ENCODE peak calls at places on chromosomes 7 and 10, in four cellular contexts. One of them, this sample, is unnamed.

GRCh38 chr7:24905996-24906770 is 73.8 kb downstream of the OSBPL3 start:
- DNase-seq in neural crest cell: no peak
- DNase-seq in B cell: no peak
- DNase-seq in fibroblast of mammary gland: no peak
- DNase-seq in this sample: peak; percentile 46

GRCh38 chr7:51369746-51370145 is 53.1 kb upstream of the COBL start:
- DNase-seq in neural crest cell: peak; percentile 4
- DNase-seq in B cell: no peak
- DNase-seq in fibroblast of mammary gland: no peak
- DNase-seq in this sample: no peak

GRCh38 chr7:81704595-81704994 is 65.3 kb downstream of the HGF start:
- DNase-seq in neural crest cell: no peak
- DNase-seq in B cell: no peak
- DNase-seq in fibroblast of mammary gland: no peak
- DNase-seq in this sample: no peak

GRCh38 chr10:73644767-73645166 is 3.5 kb upstream of the MYOZ1 start:
- DNase-seq in neural crest cell: no peak
- DNase-seq in B cell: no peak
- DNase-seq in fibroblast of mammary gland: no peak
- DNase-seq in this sample: no peak

GRCh38 chr7:89223906-89224395 is 428.4 kb upstream of the TEX47 start:
- DNase-seq in neural crest cell: no peak
- DNase-seq in B cell: no peak
- DNase-seq in fibroblast of mammary gland: peak; percentile 43
- DNase-seq in this sample: no peak

GRCh38 chr7:50473531-50473930 is 23.4 kb upstream of the FIGNL1 start:
- DNase-seq in neural crest cell: no peak
- DNase-seq in B cell: no peak
- DNase-seq in fibroblast of mammary gland: no peak
- DNase-seq in this sample: no peak

GRCh38 chr10:25877296-25877695 is 56.7 kb upstream of the MYO3A start:
- DNase-seq in neural crest cell: no peak
- DNase-seq in B cell: no peak
- DNase-seq in fibroblast of mammary gland: no peak
- DNase-seq in this sample: no peak

GRCh38 chr10:61786728-61787127 is 114.8 kb upstream of the ARID5B start:
- DNase-seq in neural crest cell: no peak
- DNase-seq in B cell: no peak
- DNase-seq in fibroblast of mammary gland: peak; percentile 85
- DNase-seq in this sample: peak; percentile 53

GRCh38 chr10:73113543-73113942 is 3.3 kb downstream of the NUDT13 start:
- DNase-seq in neural crest cell: no peak
- DNase-seq in B cell: no peak
- DNase-seq in fibroblast of mammary gland: peak; percentile 68
- DNase-seq in this sample: no peak

GRCh38 chr7:129610709-129611245 is 743 bp upstream of the NRF1 start:
- DNase-seq in neural crest cell: no peak
- DNase-seq in B cell: no peak
- DNase-seq in fibroblast of mammary gland: no peak
- DNase-seq in this sample: peak; percentile 11

GRCh38 chr10:71921319-71922027 is 42.7 kb upstream of the CHST3 start:
- DNase-seq in neural crest cell: no peak
- DNase-seq in B cell: no peak
- DNase-seq in fibroblast of mammary gland: peak; percentile 44
- DNase-seq in this sample: no peak

GRCh38 chr7:111357691-111358090 is 204.6 kb downstream of the IMMP2L start:
- DNase-seq in neural crest cell: no peak
- DNase-seq in B cell: no peak
- DNase-seq in fibroblast of mammary gland: peak; percentile 13
- DNase-seq in this sample: no peak

GRCh38 chr10:110782616-110783015 is 89.1 kb upstream of the PDCD4 start:
- DNase-seq in neural crest cell: no peak
- DNase-seq in B cell: no peak
- DNase-seq in fibroblast of mammary gland: no peak
- DNase-seq in this sample: no peak

GRCh38 chr7:2038876-2039728 is 193.6 kb downstream of the MAD1L1 start:
- DNase-seq in neural crest cell: no peak
- DNase-seq in B cell: peak; percentile 38
- DNase-seq in fibroblast of mammary gland: no peak
- DNase-seq in this sample: peak; percentile 53

GRCh38 chr7:104137511-104137910 is 70.3 kb downstream of the ORC5 start:
- DNase-seq in neural crest cell: no peak
- DNase-seq in B cell: no peak
- DNase-seq in fibroblast of mammary gland: no peak
- DNase-seq in this sample: no peak

GRCh38 chr7:88289505-88290129 is 17.1 kb downstream of the STEAP4 start:
- DNase-seq in neural crest cell: no peak
- DNase-seq in B cell: no peak
- DNase-seq in fibroblast of mammary gland: peak; percentile 43
- DNase-seq in this sample: peak; percentile 4

GRCh38 chr7:157090485-157091165 is 48.1 kb upstream of the UBE3C start:
- DNase-seq in neural crest cell: no peak
- DNase-seq in B cell: no peak
- DNase-seq in fibroblast of mammary gland: no peak
- DNase-seq in this sample: no peak

GRCh38 chr10:78335691-78336401 is 302.2 kb downstream of the RPS24 start:
- DNase-seq in neural crest cell: no peak
- DNase-seq in B cell: no peak
- DNase-seq in fibroblast of mammary gland: peak; percentile 97
- DNase-seq in this sample: no peak

GRCh38 chr10:97937054-97937453 is 87.4 kb downstream of the GOLGA7B start:
- DNase-seq in neural crest cell: no peak
- DNase-seq in B cell: no peak
- DNase-seq in fibroblast of mammary gland: no peak
- DNase-seq in this sample: no peak

DNA sequence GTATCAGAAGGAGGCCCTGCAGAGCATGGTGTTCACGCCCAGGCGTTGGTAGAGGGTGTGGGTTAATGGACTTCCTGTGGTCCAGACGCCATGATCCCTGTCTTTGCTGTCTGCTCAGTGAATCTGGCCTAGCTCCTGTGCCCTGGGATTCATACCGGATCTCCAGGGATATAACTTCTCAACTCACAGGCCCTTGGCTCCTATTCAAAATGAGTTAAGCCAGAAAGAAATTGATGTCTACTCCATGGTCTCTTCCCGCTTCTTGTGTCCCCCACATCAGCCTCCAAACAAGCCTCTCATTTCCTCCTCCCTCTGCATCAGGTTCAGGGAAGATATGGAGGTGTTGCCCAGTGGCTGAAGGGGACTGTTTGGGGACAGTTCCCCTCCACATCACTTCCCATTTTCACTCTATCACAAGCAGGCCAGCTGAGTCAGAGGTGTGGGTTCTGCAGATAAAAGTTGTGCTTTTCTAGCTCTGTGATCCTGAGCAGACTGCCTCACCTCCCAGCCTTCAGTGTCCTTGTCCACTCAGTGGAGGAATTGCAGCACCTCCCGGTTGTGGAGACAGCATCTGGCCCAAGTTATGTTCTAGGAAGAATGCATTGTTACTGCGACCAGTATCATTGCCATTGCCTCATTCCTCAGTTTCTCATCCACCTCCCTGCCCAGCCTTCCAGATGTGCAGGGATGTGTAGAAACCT is 22.5 kb downstream of the AKR1E2 start:
- DNase-seq in neural crest cell: no peak
- DNase-seq in B cell: no peak
- DNase-seq in fibroblast of mammary gland: no peak
- DNase-seq in this sample: no peak
- TF ChIP-seq CTCF in neural crest cell: no peak
- TF ChIP-seq CTCF in B cell: no peak
- TF ChIP-seq CTCF in fibroblast of mammary gland: no peak
- TF ChIP-seq CTCF in this sample: no peak

GRCh38 chr7:12409097-12409711 is 5.5 kb upstream of the VWDE start:
- DNase-seq in neural crest cell: no peak
- DNase-seq in B cell: no peak
- DNase-seq in fibroblast of mammary gland: no peak
- DNase-seq in this sample: no peak

GRCh38 chr7:12398186-12398585 is 5.5 kb downstream of the VWDE start:
- DNase-seq in neural crest cell: no peak
- DNase-seq in B cell: no peak
- DNase-seq in fibroblast of mammary gland: no peak
- DNase-seq in this sample: no peak

GRCh38 chr7:12402365-12402725 is 1.3 kb downstream of the VWDE start:
- DNase-seq in neural crest cell: no peak
- DNase-seq in B cell: no peak
- DNase-seq in fibroblast of mammary gland: no peak
- DNase-seq in this sample: no peak

GRCh38 chr7:12401538-12402364 is 1.9 kb downstream of the VWDE start:
- DNase-seq in neural crest cell: no peak
- DNase-seq in B cell: no peak
- DNase-seq in fibroblast of mammary gland: no peak
- DNase-seq in this sample: no peak

DNA sequence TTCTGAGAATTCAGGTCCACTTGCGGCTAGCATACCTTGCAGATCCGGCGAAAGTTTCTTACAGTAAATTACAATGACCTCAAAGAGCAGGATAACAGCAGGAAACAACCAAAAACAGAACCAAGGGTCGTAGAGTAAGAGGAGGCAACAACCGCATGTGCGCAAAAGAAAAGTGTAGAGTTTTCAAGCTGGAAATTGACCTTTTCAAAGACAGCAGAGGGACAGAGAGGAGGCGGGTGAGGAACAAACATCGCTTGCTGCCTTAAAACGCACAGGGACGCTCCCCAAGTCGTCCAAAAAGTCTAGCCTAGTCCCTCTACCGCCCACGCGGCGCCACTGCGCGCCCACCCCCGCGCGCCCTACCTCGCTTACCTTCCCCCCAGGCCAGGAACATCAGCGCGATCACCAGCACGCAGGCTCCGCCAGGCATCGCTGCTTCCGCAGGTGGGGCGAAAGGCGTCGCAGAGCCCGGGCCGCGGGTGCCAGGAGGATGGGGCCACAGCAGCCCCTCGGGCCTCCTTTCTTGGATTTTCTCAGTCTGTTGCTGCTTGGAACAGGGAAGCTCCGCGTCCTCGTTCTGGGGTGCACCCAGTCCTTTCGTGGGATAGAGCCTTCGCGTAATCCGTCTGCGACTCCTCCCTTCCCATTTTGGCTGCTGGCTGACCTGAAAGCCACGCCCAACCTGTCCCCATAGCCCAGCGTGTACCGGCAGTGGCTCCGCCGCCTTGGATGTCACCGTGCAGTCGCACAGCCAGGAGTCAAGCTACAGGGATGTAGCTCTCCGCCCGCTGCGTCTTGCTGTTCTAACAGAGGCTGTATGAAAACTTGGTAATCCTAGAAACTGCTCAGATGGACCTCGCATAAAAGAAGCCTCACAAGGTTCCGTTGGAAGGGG is at the start of gene VWDE:
- DNase-seq in neural crest cell: no peak
- DNase-seq in B cell: peak; percentile 2
- DNase-seq in fibroblast of mammary gland: peak; percentile 10
- DNase-seq in this sample: peak; percentile 79
- TF ChIP-seq CTCF in neural crest cell: peak; percentile 37
- TF ChIP-seq CTCF in B cell: no peak
- TF ChIP-seq CTCF in fibroblast of mammary gland: no peak
- TF ChIP-seq CTCF in this sample: no peak

DNA sequence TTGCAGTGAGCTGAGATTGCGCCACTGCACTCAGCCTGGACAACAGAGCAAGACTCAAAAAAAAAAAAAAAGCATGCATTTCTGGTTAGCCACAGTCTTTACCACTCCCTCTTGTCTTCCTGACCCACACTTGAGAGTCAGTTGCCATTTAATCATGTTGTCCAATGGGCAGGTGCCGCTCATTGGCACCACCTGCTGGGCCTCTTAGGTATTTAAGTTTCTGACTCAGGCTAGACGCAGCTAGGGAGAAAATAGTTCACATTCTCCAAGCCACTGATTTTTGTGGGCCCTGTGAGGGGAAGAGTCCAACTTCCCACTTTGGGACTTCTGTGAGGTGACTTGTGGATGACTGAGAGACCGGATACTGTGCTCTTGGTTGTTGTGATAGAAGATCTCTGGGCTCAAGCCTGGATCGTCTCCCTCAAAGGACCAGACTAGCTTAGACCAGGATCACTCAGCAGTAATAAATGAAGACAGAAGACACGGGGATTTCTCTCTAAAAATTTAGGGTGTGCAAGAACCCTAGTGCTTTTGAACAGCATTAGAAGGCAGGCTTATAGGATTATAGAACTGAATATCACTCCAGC is 26.8 kb upstream of the SORCS3 start:
- DNase-seq in neural crest cell: peak; percentile 14
- DNase-seq in B cell: peak; percentile 2
- DNase-seq in fibroblast of mammary gland: peak; percentile 38
- DNase-seq in this sample: peak; percentile 61
- TF ChIP-seq CTCF in neural crest cell: peak; percentile 61
- TF ChIP-seq CTCF in B cell: peak; percentile 36
- TF ChIP-seq CTCF in fibroblast of mammary gland: peak; percentile 67
- TF ChIP-seq CTCF in this sample: peak; percentile 68

DNA sequence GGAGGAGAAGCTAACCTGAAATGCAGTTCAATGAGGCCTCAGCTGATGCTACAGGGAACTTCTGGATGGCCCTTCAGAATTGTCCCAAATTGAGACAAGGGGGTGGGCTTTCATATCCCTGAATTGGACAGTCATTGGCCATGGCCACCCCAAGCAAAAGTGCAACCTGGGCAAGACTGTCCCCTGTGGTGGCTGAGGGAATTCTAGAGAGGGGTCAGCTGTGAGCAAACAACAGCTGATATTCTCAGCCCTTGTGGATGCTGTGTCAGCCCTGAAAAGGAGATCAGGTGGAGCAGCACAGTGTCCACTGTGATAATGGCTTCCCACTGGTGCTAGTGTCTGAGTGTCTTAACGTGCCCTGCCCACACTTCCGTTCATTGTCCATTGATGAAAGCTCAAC is 76.6 kb downstream of the SLC16A9 start:
- DNase-seq in neural crest cell: no peak
- DNase-seq in B cell: no peak
- DNase-seq in fibroblast of mammary gland: no peak
- DNase-seq in this sample: no peak
- TF ChIP-seq CTCF in neural crest cell: no peak
- TF ChIP-seq CTCF in B cell: no peak
- TF ChIP-seq CTCF in fibroblast of mammary gland: peak; percentile 4
- TF ChIP-seq CTCF in this sample: no peak

DNA sequence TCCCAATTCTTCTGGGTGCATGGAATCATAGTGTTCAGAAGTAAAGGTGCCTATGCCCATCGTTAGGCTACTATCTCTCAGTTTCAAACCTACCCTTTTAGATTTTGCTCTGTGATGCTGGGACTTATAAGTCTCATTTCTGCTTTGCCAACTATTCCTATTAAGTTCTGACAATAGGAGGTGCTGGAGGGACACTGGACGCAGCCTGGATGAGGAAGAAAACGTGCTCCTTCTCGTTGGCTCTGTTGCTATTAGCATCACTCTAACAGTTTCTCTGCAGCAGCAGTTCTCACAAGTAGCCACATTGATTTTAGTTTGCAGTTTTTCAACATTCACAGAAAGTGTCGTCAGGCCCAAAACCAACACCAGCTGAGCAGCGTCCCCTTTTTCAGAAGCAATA is 72.4 kb downstream of the ABCC2 start:
- DNase-seq in neural crest cell: no peak
- DNase-seq in B cell: no peak
- DNase-seq in fibroblast of mammary gland: peak; percentile 80
- DNase-seq in this sample: no peak
- TF ChIP-seq CTCF in neural crest cell: peak; percentile 58
- TF ChIP-seq CTCF in B cell: no peak
- TF ChIP-seq CTCF in fibroblast of mammary gland: peak; percentile 74
- TF ChIP-seq CTCF in this sample: no peak